ENCODE peak calls at places on chromosomes 16 and 17, in ten cellular contexts. O, L, Z, P, T, R, Q, S, E and J are unnamed samples.

GRCh38 chr17:12765544-12765943 is 23.8 kb upstream of the ARHGAP44 start:
- DNase-seq in Q (no peak), L (no peak), T (no peak), Z (no peak), P (no peak), R (no peak), O (no peak), E (no peak), S (no peak), J (no peak)

GRCh38 chr17:16568541-16569357 is at the start of gene ZNF287:
- DNase-seq in Q (peak; percentile 89), S (peak; percentile 41), P (peak; percentile 98), T (peak; percentile 89), R (peak; percentile 99), Z (peak; percentile 98), L (peak; percentile 84), E (peak; percentile 94), O (peak; percentile 98), J (peak; percentile 97)

GRCh38 chr16:89037261-89038152 is 56.1 kb upstream of the ACSF3 start:
- DNase-seq in E (no peak), O (peak; percentile 58), Z (peak; percentile 42), T (no peak), P (peak; percentile 26), L (no peak), R (peak; percentile 72), S (no peak), Q (no peak), J (peak; percentile 56)

GRCh38 chr17:14886200-14886739 is 378.9 kb downstream of the PMP22 start:
- DNase-seq in S (no peak), P (peak; percentile 7), R (no peak), Q (no peak), T (no peak), Z (no peak), O (peak; percentile 7), E (no peak), L (no peak), J (no peak)

GRCh38 chr16:79047337-79047736 is 553.2 kb downstream of the MAF start:
- DNase-seq in T (no peak), R (no peak), S (no peak), Z (peak; percentile 13), P (no peak), O (peak; percentile 32), Q (no peak), E (no peak), L (no peak), J (peak; percentile 27)

GRCh38 chr17:35726609-35727460 is 4.6 kb upstream of the RASL10B start:
- DNase-seq in L (no peak), T (no peak), S (peak; percentile 69), P (peak; percentile 86), Q (no peak), Z (peak; percentile 40), E (no peak), R (no peak), O (peak; percentile 62), J (no peak)

GRCh38 chr17:82096709-82097186 is 1.3 kb downstream of the FASN start:
- DNase-seq in T (no peak), O (no peak), R (no peak), E (no peak), P (no peak), S (no peak), L (no peak), Z (no peak), Q (no peak), J (no peak)

GRCh38 chr17:10836966-10837599 is 804 bp downstream of the PIRT start:
- DNase-seq in Q (no peak), T (no peak), L (no peak), P (no peak), O (no peak), E (no peak), Z (peak; percentile 74), R (no peak), S (no peak), J (no peak)

GRCh38 chr17:76145231-76146052 is 4.4 kb upstream of the FOXJ1 start:
- DNase-seq in S (no peak), E (no peak), Q (peak; percentile 43), P (no peak), R (peak; percentile 71), O (no peak), L (no peak), Z (peak; percentile 30), T (peak; percentile 48), J (peak; percentile 46)